ENCODE peak calls at places on chromosomes 13 and 19, in five cellular contexts. A is nucleus accumbens, W is epithelial cell of prostate, D is cardiac fibroblast, Z is amniotic epithelial cell. T is an unnamed sample.

GRCh38 chr19:57406516-57407123 is 4.3 kb upstream of the ZNF17 start:
- DNase-seq in A (no peak), W (no peak), D (peak; percentile 63), Z (peak; percentile 53), T (peak; percentile 85)

GRCh38 chr13:113113846-113114271 is 8.3 kb downstream of the F7 start:
- DNase-seq in A (no peak), W (no peak), D (no peak), Z (no peak), T (no peak)

GRCh38 chr13:84661718-84662117 is 779.4 kb upstream of the SLITRK1 start:
- DNase-seq in A (no peak), W (no peak), D (no peak), Z (no peak), T (no peak)

GRCh38 chr13:31686660-31687430 is 52.5 kb upstream of the RXFP2 start:
- DNase-seq in A (no peak), W (no peak), D (peak; percentile 31), Z (no peak), T (no peak)

GRCh38 chr13:29059837-29060236 is 239.7 kb downstream of the MTUS2 start:
- DNase-seq in A (no peak), W (no peak), D (no peak), Z (no peak), T (no peak)

GRCh38 chr19:6362024-6362344 is 653 bp downstream of the CLPP start:
- DNase-seq in A (no peak), W (no peak), D (no peak), Z (no peak), T (no peak)

GRCh38 chr19:33397536-33398360 is 24.2 kb downstream of the CEBPG start:
- DNase-seq in A (no peak), W (no peak), D (no peak), Z (no peak), T (no peak)

GRCh38 chr13:24443366-24443765 is 69.2 kb downstream of the PARP4 start:
- DNase-seq in A (no peak), W (no peak), D (no peak), Z (peak; percentile 84), T (no peak)

GRCh38 chr13:37869756-37870488 is at the start of gene TRPC4:
- DNase-seq in A (peak; percentile 30), W (peak; percentile 12), D (peak; percentile 82), Z (peak; percentile 44), T (no peak)

GRCh38 chr19:33794578-33795369 is 1.9 kb upstream of the KCTD15 start:
- DNase-seq in A (no peak), W (no peak), D (peak; percentile 57), Z (no peak), T (no peak)

GRCh38 chr19:48501446-48501960 is 10.1 kb downstream of the LMTK3 start:
- DNase-seq in A (no peak), W (peak; percentile 72), D (no peak), Z (no peak), T (peak; percentile 55)

GRCh38 chr19:45960595-45961235 is 12.9 kb downstream of the NOVA2 start:
- DNase-seq in A (no peak), W (no peak), D (no peak), Z (no peak), T (no peak)

GRCh38 chr19:41335467-41335866 is 18.3 kb downstream of the TGFB1 start:
- DNase-seq in A (no peak), W (no peak), D (no peak), Z (no peak), T (no peak)

GRCh38 chr13:107866666-107867623 is 348.4 kb downstream of the LIG4 start:
- DNase-seq in A (no peak), W (no peak), D (peak; percentile 8), Z (peak; percentile 41), T (no peak)

GRCh38 chr13:48801255-48801654 is 147.5 kb downstream of the CYSLTR2 start:
- DNase-seq in A (no peak), W (no peak), D (peak; percentile 78), Z (peak; percentile 56), T (no peak)

GRCh38 chr19:17888260-17888659 is 16.5 kb downstream of the SLC5A5 start:
- DNase-seq in A (no peak), W (no peak), D (no peak), Z (no peak), T (no peak)

GRCh38 chr19:43318796-43319314 is 34.6 kb upstream of the CD177 start:
- DNase-seq in A (no peak), W (no peak), D (no peak), Z (no peak), T (no peak)

GRCh38 chr19:16200038-16200775 is 2.5 kb downstream of the AP1M1 start:
- DNase-seq in A (no peak), W (no peak), D (peak; percentile 56), Z (peak; percentile 82), T (no peak)

GRCh38 chr19:55694656-55695491 is 19.8 kb downstream of the EPN1 start:
- DNase-seq in A (no peak), W (no peak), D (no peak), Z (no peak), T (no peak)

GRCh38 chr13:64263285-64263684 is 2847.6 kb upstream of the PCDH20 start:
- DNase-seq in A (no peak), W (no peak), D (no peak), Z (no peak), T (no peak)

GRCh38 chr13:113916330-113916815 is 52.5 kb upstream of the GAS6 start:
- DNase-seq in A (no peak), W (peak; percentile 58), D (peak; percentile 87), Z (peak; percentile 79), T (no peak)

GRCh38 chr13:92804346-92804745 is 422.3 kb upstream of the GPC6 start:
- DNase-seq in A (no peak), W (no peak), D (peak; percentile 39), Z (peak; percentile 35), T (no peak)

GRCh38 chr13:40269086-40269485 is 397.4 kb downstream of the FOXO1 start:
- DNase-seq in A (no peak), W (no peak), D (peak; percentile 14), Z (peak; percentile 76), T (no peak)

GRCh38 chr19:13996928-13997636 is 9.0 kb downstream of the RFX1 start:
- DNase-seq in A (no peak), W (no peak), D (no peak), Z (no peak), T (no peak)

GRCh38 chr13:52348081-52348480 is 57.9 kb downstream of the THSD1 start:
- DNase-seq in A (no peak), W (no peak), D (peak; percentile 67), Z (peak; percentile 97), T (no peak)

GRCh38 chr13:63838366-63839110 is 2422.9 kb upstream of the PCDH20 start:
- DNase-seq in A (no peak), W (no peak), D (no peak), Z (no peak), T (no peak)

GRCh38 chr19:12847159-12848139 is 9.1 kb downstream of the MAST1 start:
- DNase-seq in A (peak; percentile 70), W (peak; percentile 56), D (peak; percentile 82), Z (peak; percentile 65), T (peak; percentile 87)

GRCh38 chr19:51733742-51734522 is 10.1 kb upstream of the HAS1 start:
- DNase-seq in A (no peak), W (no peak), D (no peak), Z (peak; percentile 78), T (no peak)

GRCh38 chr13:110938662-110939421 is 24.0 kb upstream of the ANKRD10 start:
- DNase-seq in A (no peak), W (no peak), D (no peak), Z (no peak), T (no peak)

GRCh38 chr13:29918845-29919244 is 68.4 kb upstream of the UBL3 start:
- DNase-seq in A (no peak), W (peak; percentile 93), D (peak; percentile 88), Z (peak; percentile 93), T (no peak)

GRCh38 chr13:102141625-102142472 is 260.0 kb downstream of the FGF14 start:
- DNase-seq in A (no peak), W (no peak), D (peak; percentile 56), Z (peak; percentile 23), T (no peak)

GRCh38 chr19:55284405-55285058 is 735 bp downstream of the BRSK1 start:
- DNase-seq in A (no peak), W (no peak), D (no peak), Z (no peak), T (no peak)

GRCh38 chr19:52662631-52663030 is 24.5 kb upstream of the ZNF83 start:
- DNase-seq in A (no peak), W (peak; percentile 37), D (no peak), Z (no peak), T (no peak)

GRCh38 chr13:96991072-96991471 is 3.2 kb downstream of the OXGR1 start:
- DNase-seq in A (no peak), W (no peak), D (no peak), Z (no peak), T (no peak)